ENCODE peak calls at places on chromosomes 13 and 19, in four cellular contexts. S is H1, I is HepG2, B is GM12878. F is an unnamed sample.

GRCh38 chr13:20847298-20847697 is 55.2 kb downstream of the XPO4 start:
- DNase-seq in I (no peak), B (no peak), S (no peak), F (no peak)

GRCh38 chr13:31870511-31870910 is 131.2 kb downstream of the RXFP2 start:
- DNase-seq in B (no peak), I (no peak), S (no peak), F (no peak)

GRCh38 chr19:41462497-41462896 is 19.5 kb downstream of the ERICH4 start:
- DNase-seq in S (no peak), I (no peak), B (no peak), F (no peak)

GRCh38 chr19:15730538-15730937 is 2.7 kb downstream of the OR10H2 start:
- DNase-seq in I (no peak), B (no peak), S (no peak), F (no peak)

GRCh38 chr13:114115796-114116195 is 16.6 kb downstream of the RASA3 start:
- DNase-seq in B (no peak), I (no peak), S (no peak), F (no peak)

GRCh38 chr13:26946675-26947342 is 186.2 kb upstream of the GPR12 start:
- DNase-seq in B (peak), I (peak), S (no peak), F (peak)

GRCh38 chr13:33723365-33723764 is 94.6 kb upstream of the RFC3 start:
- DNase-seq in S (no peak), I (peak), B (no peak), F (no peak)

GRCh38 chr13:22120646-22121045 is 449.8 kb downstream of the FGF9 start:
- DNase-seq in B (no peak), I (no peak), S (no peak), F (no peak)

GRCh38 chr13:25171170-25171516 is 945 bp downstream of the AMER2 start:
- DNase-seq in I (no peak), S (no peak), B (no peak), F (no peak)

GRCh38 chr19:3140667-3141038 is 4.8 kb downstream of the GNA15 start:
- DNase-seq in S (no peak), I (no peak), B (no peak), F (no peak)

GRCh38 chr13:40060318-40061007 is 405.0 kb downstream of the COG6 start:
- DNase-seq in I (no peak), B (peak), S (no peak), F (no peak)

GRCh38 chr19:41588497-41589209 is 12.7 kb downstream of the CEACAM21 start:
- DNase-seq in B (no peak), S (no peak), I (peak), F (no peak)

GRCh38 chr19:58585442-58586130 is 12.5 kb upstream of the MZF1 start:
- DNase-seq in S (no peak), B (no peak), I (no peak), F (no peak)

GRCh38 chr19:58581227-58582141 is 8.3 kb upstream of the MZF1 start:
- DNase-seq in B (no peak), I (peak), S (peak), F (peak)

GRCh38 chr19:58582985-58583384 is 9.8 kb upstream of the MZF1 start:
- DNase-seq in B (no peak), S (no peak), I (no peak), F (no peak)

GRCh38 chr19:58584498-58585441 is 11.6 kb upstream of the MZF1 start:
- DNase-seq in B (no peak), S (no peak), I (no peak), F (no peak)

GRCh38 chr19:58586131-58586765 is 13.1 kb upstream of the MZF1 start:
- DNase-seq in I (no peak), B (no peak), S (no peak), F (no peak)
- H3K4me3 ChIP-seq in I (no peak), B (no peak), S (no peak), F (no peak)

GRCh38 chr13:73225983-73226382 is 167.2 kb downstream of the KLF5 start:
- DNase-seq in S (no peak), B (no peak), I (no peak), F (no peak)

GRCh38 chr13:73222627-73223026 is 163.8 kb downstream of the KLF5 start:
- DNase-seq in B (no peak), I (no peak), S (no peak), F (no peak)

GRCh38 chr13:73224708-73225107 is 165.9 kb downstream of the KLF5 start:
- DNase-seq in B (no peak), S (no peak), I (no peak), F (no peak)

GRCh38 chr13:73220966-73221720 is 162.3 kb downstream of the KLF5 start:
- DNase-seq in I (no peak), S (no peak), B (no peak), F (no peak)

DNA sequence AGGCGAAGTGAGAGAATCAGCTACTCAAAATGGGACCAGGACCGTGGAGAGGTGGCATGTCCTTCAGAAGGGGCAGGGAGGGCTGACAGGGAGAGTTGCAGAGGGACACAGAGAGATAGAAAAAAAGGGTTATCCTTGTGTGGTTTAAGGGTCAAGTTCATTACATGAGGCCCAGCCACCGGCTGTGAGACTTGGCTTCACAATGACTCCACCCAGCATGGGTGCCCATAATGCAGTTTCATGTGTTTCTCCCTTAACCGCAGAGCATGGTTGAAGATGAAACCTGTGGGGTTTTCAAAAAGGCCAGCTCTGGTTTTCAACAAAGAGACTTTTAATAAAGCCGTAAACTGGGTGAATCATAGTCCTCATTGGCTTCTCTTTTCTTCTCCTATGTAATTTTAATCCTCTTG is 164.6 kb downstream of the KLF5 start:
- DNase-seq in S (no peak), I (no peak), B (peak), F (no peak)
- TF ChIP-seq SUZ12 in S (no peak), I (no peak), B (no peak), F (no peak)

GRCh38 chr19:49592486-49593232 is 1.7 kb downstream of the PRR12 start:
- DNase-seq in I (no peak), B (no peak), S (no peak), F (no peak)
- H3K9ac ChIP-seq in I (peak), B (peak), S (peak), F (peak)

DNA sequence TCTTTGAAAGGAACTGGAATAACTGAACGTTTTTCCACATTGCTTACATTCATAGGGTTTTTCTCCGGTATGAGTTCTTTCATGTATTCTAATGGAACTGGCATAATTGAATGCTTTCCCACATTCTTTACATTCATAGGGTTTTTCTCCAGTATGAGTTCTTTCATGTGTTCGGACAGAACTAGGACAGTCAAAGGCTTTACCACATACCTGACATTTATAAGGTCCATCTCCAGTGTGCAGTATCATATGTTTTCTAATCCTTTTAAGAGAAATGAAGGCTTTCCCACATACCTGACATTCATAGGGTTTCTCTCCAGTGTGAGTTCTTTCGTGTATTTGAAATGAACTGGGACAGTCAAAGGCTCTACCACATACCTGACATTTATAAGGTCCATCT is 24.7 kb downstream of the ZNF564 start:
- DNase-seq in I (no peak), S (no peak), B (no peak), F (no peak)
- H3K4me3 ChIP-seq in I (no peak), S (no peak), B (no peak), F (no peak)

GRCh38 chr13:77250968-77251367 is 75.9 kb downstream of the MYCBP2 start:
- DNase-seq in B (no peak), S (no peak), I (no peak), F (no peak)
- TF ChIP-seq SUZ12 in B (no peak), S (no peak), I (no peak), F (no peak)

GRCh38 chr19:7829162-7829520 is 877 bp upstream of the EVI5L start:
- DNase-seq in B (no peak), I (no peak), S (no peak), F (no peak)
- H3K9ac ChIP-seq in B (peak), I (no peak), S (no peak), F (peak)

DNA sequence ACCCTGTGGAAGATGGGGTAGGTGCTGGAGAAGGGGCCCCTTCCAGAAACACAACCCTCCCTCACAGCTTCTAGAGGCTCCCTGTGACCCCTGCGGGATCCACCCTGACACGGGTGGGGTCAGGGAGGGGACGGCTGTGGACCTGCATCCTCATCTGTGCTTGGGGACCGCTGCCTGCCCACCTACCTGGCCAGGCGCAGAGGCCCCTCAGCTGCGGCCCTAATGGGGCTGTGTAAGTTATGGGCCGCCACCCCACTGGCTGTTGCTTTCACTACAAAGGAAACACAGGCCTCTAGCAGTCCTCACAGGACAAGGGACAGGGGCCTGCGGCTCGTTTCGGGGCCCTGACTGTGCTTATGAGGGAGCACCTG is 7.0 kb upstream of the CTXN1 start:
- DNase-seq in I (no peak), B (no peak), S (no peak), F (no peak)
- H3K4me3 ChIP-seq in I (no peak), B (no peak), S (no peak), F (no peak)

GRCh38 chr19:4693078-4693350 is 22.9 kb upstream of the MYDGF start:
- DNase-seq in B (no peak), I (no peak), S (no peak), F (no peak)

GRCh38 chr19:4695224-4695731 is 25.1 kb upstream of the MYDGF start:
- DNase-seq in S (no peak), I (no peak), B (no peak), F (no peak)

GRCh38 chr19:4693471-4694121 is 23.5 kb upstream of the MYDGF start:
- DNase-seq in B (no peak), I (no peak), S (no peak), F (no peak)

GRCh38 chr19:4692275-4693077 is 22.3 kb upstream of the MYDGF start:
- DNase-seq in I (no peak), B (no peak), S (no peak), F (no peak)

GRCh38 chr19:4694211-4694987 is 24.3 kb upstream of the MYDGF start:
- DNase-seq in B (no peak), I (no peak), S (no peak), F (no peak)
- TF ChIP-seq SUZ12 in B (no peak), I (no peak), S (no peak), F (no peak)

GRCh38 chr19:19445911-19446361 is 40.5 kb downstream of the GATAD2A start:
- DNase-seq in S (no peak), I (no peak), B (no peak), F (no peak)
- H3K9ac ChIP-seq in S (no peak), I (no peak), B (no peak), F (no peak)